ENCODE peak calls at places on chromosomes 7 and 10, in six cellular contexts. A, Y, G, I, S and B are unnamed samples.

GRCh38 chr7:81692146-81692905 is 77.5 kb downstream of the HGF start:
- DNase-seq in A (peak), I (no peak), G (no peak), Y (no peak), S (no peak), B (no peak)

GRCh38 chr7:6056616-6057015 is 25.4 kb downstream of the ANKRD61 start:
- DNase-seq in Y (no peak), S (no peak), I (no peak), G (peak), A (no peak), B (no peak)

GRCh38 chr10:22321831-22322662 is 1.1 kb downstream of the BMI1 start:
- DNase-seq in S (no peak), G (peak), Y (peak), I (no peak), A (no peak), B (peak)

GRCh38 chr7:135661311-135662122 is 797 bp upstream of the STMP1 start:
- DNase-seq in Y (no peak), I (no peak), S (no peak), A (no peak), G (peak), B (no peak)

GRCh38 chr10:84302223-84302622 is 26.2 kb upstream of the CCSER2 start:
- DNase-seq in A (no peak), Y (no peak), I (no peak), G (no peak), S (no peak), B (no peak)

GRCh38 chr10:133135116-133135465 is 24.9 kb upstream of the KNDC1 start:
- DNase-seq in A (no peak), G (no peak), S (no peak), I (no peak), Y (no peak), B (no peak)

GRCh38 chr10:125363776-125364175 is 203.4 kb upstream of the CTBP2 start:
- DNase-seq in S (no peak), A (no peak), G (no peak), Y (no peak), I (no peak), B (no peak)

GRCh38 chr10:43680035-43680434 is 31.4 kb upstream of the ZNF32 start:
- DNase-seq in A (no peak), Y (no peak), S (no peak), I (no peak), G (no peak), B (peak)

GRCh38 chr10:7045891-7046599 is 364.8 kb downstream of the SFMBT2 start:
- DNase-seq in Y (no peak), A (no peak), G (no peak), S (peak), I (no peak), B (no peak)

GRCh38 chr7:5695709-5696345 is 85.6 kb downstream of the RNF216 start:
- DNase-seq in I (no peak), A (no peak), S (no peak), Y (peak), G (no peak), B (no peak)

GRCh38 chr7:148806187-148806586 is 77.9 kb downstream of the EZH2 start:
- DNase-seq in I (no peak), A (no peak), S (no peak), Y (no peak), G (no peak), B (no peak)

GRCh38 chr10:112490543-112490942 is 43.5 kb downstream of the VTI1A start:
- DNase-seq in Y (no peak), G (no peak), A (no peak), S (no peak), I (no peak), B (peak)

GRCh38 chr7:37916017-37916672 is 472 bp downstream of the SFRP4 start:
- DNase-seq in S (peak), Y (peak), G (no peak), I (no peak), A (no peak), B (peak)

GRCh38 chr10:86265236-86265876 is 101.2 kb downstream of the GRID1 start:
- DNase-seq in Y (no peak), G (no peak), A (no peak), I (peak), S (no peak), B (no peak)

GRCh38 chr10:132566892-132567291 is 29.3 kb downstream of the INPP5A start:
- DNase-seq in Y (no peak), I (no peak), S (no peak), A (no peak), G (no peak), B (no peak)

GRCh38 chr7:927031-927671 is 27.3 kb downstream of the ADAP1 start:
- DNase-seq in I (peak), Y (peak), S (no peak), A (no peak), G (no peak), B (no peak)

GRCh38 chr7:90709501-90710465 is 113.7 kb downstream of the CDK14 start:
- DNase-seq in I (no peak), S (no peak), G (no peak), A (no peak), Y (peak), B (peak)

GRCh38 chr7:4143006-4143405 is 539.1 kb upstream of the FOXK1 start:
- DNase-seq in S (no peak), I (no peak), A (no peak), Y (no peak), G (no peak), B (no peak)

GRCh38 chr7:46979439-46979838 is 602.5 kb downstream of the TNS3 start:
- DNase-seq in A (no peak), G (no peak), Y (no peak), S (no peak), I (no peak), B (no peak)

GRCh38 chr7:120404042-120404441 is 131.1 kb downstream of the KCND2 start:
- DNase-seq in I (no peak), Y (no peak), G (no peak), A (no peak), S (no peak), B (no peak)

GRCh38 chr10:16777473-16778370 is 39.5 kb downstream of the RSU1 start:
- DNase-seq in S (peak), G (peak), A (peak), Y (peak), I (peak), B (peak)

GRCh38 chr10:5446390-5446926 is 34.1 kb downstream of the NET1 start:
- DNase-seq in S (peak), I (peak), Y (peak), A (peak), G (peak), B (peak)

GRCh38 chr7:69814421-69814962 is 216.2 kb downstream of the AUTS2 start:
- DNase-seq in A (no peak), G (no peak), I (no peak), Y (no peak), S (no peak), B (peak)